ENCODE peak calls at places on chromosomes 16 and 17, in six cellular contexts. Z is breast epithelium, N is lower lobe of right lung, S is A549, C is pancreas, I is kidney. F is an unnamed sample.

GRCh38 chr16:67277999-67278772 is 1.1 kb upstream of the PLEKHG4 start:
- DNase-seq in C (no peak), I (peak; percentile 63), S (peak; percentile 18), Z (no peak), N (no peak), F (no peak)

GRCh38 chr17:57579245-57579644 is 165.9 kb downstream of the CCDC182 start:
- DNase-seq in N (no peak), C (no peak), I (peak; percentile 63), Z (no peak), S (no peak), F (no peak)

GRCh38 chr16:72129976-72130656 is 36.5 kb downstream of the DHX38 start:
- DNase-seq in C (no peak), S (no peak), N (no peak), I (no peak), Z (no peak), F (no peak)

GRCh38 chr16:85057948-85058347 is 30.4 kb downstream of the KIAA0513 start:
- DNase-seq in C (no peak), S (no peak), N (no peak), Z (no peak), I (no peak), F (no peak)

GRCh38 chr17:6637458-6637840 is 3.1 kb downstream of the KIAA0753 start:
- DNase-seq in I (no peak), S (no peak), N (no peak), C (no peak), Z (no peak), F (no peak)

GRCh38 chr17:54256530-54256929 is 433.8 kb downstream of the KIF2B start:
- DNase-seq in S (no peak), Z (no peak), N (no peak), I (no peak), C (no peak), F (no peak)

GRCh38 chr17:43517615-43518386 is 28.3 kb downstream of the ETV4 start:
- DNase-seq in Z (no peak), I (no peak), N (no peak), S (no peak), C (no peak), F (no peak)

GRCh38 chr16:1331712-1332617 is 1.5 kb upstream of the BAIAP3 start:
- DNase-seq in S (peak; percentile 94), N (peak; percentile 89), C (no peak), I (peak; percentile 94), Z (peak; percentile 83), F (peak; percentile 77)

GRCh38 chr17:64732336-64733006 is 70.4 kb upstream of the SMURF2 start:
- DNase-seq in I (peak; percentile 84), N (no peak), S (peak; percentile 57), C (no peak), Z (no peak), F (no peak)

GRCh38 chr16:22007509-22008214 is at the start of gene MOSMO:
- DNase-seq in S (peak; percentile 60), Z (peak; percentile 40), I (peak; percentile 88), N (peak; percentile 82), C (peak; percentile 89), F (peak; percentile 80)

GRCh38 chr17:77464988-77465357 is 324.2 kb downstream of the SEC14L1 start:
- DNase-seq in C (no peak), Z (no peak), S (no peak), I (no peak), N (no peak), F (no peak)
- H3K4me3 ChIP-seq in C (no peak overlapping the region), Z (no peak overlapping the region), S (no peak overlapping the region), I (no peak overlapping the region), N (peak overlapping the region; percentile 23), F (no peak overlapping the region)

DNA sequence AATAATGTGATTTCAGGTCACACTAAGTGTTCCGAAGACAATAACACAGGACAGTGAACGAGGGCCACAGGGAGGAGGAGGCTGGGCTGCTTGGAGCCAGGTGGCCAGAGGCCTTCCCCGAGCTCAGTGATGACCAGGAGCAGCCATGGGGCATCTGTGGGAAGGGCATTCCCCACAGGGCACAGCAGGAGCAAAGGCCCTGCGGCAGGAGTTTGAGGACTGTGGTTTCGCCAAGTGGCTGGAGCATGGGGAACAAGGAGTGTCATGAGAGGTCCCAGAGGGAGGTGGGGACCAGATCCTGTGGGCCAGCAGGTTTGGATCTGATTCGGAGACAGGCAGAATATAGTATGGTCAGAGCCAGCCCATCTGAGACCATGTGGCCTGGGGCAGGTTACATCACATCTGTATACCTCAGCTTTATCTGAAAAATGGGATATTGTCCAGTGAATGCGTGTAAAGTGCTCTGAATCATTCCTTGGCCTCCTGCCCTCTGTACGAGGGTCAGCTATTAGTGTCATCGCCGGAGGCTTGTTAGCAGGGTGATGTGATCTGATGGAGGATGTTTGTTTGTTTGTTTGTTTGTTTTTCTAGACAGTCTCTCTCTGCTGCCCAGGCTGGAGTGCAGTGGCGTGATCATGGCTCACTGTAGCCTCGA is 176.8 kb downstream of the KATNIP start:
- DNase-seq in C (no peak), S (no peak), Z (no peak), N (no peak), I (peak; percentile 46), F (no peak)
- H3K4me1 ChIP-seq in C (no peaks in the 10 kb centered on the region), S (no peaks in the 10 kb centered on the region), Z (no peaks in the 10 kb centered on the region), N (peaks cover 17% of the 10 kb centered on the region), I (peaks cover 11% of the 10 kb centered on the region), F (no peaks in the 10 kb centered on the region)

DNA sequence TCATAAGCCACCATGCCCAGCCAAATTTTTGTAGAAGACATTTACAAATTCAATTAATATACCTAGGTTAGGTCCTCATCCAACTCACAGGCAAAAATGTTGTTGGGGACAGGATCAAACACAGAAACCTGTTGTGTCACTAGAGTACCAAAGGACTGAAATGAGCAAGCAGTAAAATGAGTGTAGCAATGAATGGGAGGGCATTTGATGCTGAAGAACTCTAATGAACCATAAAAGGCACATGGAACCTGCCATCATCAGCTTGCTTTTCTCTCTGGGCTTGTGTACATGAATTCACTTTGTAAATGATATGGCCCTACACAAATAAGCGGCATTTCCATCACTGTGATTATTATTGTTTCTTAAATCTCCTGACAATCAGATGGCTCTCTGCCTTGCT is 17.8 kb downstream of the USP31 start:
- DNase-seq in C (no peak), I (no peak), N (no peak), S (no peak), Z (no peak), F (no peak)
- H3K27ac ChIP-seq in C (no peak overlapping the region), I (no peak overlapping the region), N (peak overlapping the region; percentile 59), S (no peak overlapping the region), Z (peak overlapping the region; percentile 63), F (no peak overlapping the region)

GRCh38 chr17:68581863-68582645 is 19.1 kb downstream of the FAM20A start:
- DNase-seq in I (no peak), Z (no peak), S (no peak), N (peak; percentile 63), C (no peak), F (no peak)

GRCh38 chr17:68576811-68577551 is 24.2 kb downstream of the FAM20A start:
- DNase-seq in C (no peak), Z (no peak), I (peak; percentile 77), S (no peak), N (no peak), F (no peak)

GRCh38 chr17:68578236-68578635 is 22.9 kb downstream of the FAM20A start:
- DNase-seq in S (no peak), Z (no peak), N (no peak), C (no peak), I (no peak), F (no peak)

GRCh38 chr17:68580236-68580903 is 20.8 kb downstream of the FAM20A start:
- DNase-seq in I (no peak), N (peak; percentile 72), S (no peak), C (no peak), Z (peak; percentile 35), F (no peak)

GRCh38 chr17:68579194-68579900 is 21.8 kb downstream of the FAM20A start:
- DNase-seq in I (no peak), S (no peak), N (no peak), C (no peak), Z (no peak), F (no peak)
- H3K4me3 ChIP-seq in I (no peak overlapping the region), S (no peak overlapping the region), N (no peak overlapping the region), C (no peak overlapping the region), Z (no peak overlapping the region), F (peak overlapping the region; percentile 6)

GRCh38 chr16:89096768-89097527 is 3.3 kb downstream of the ACSF3 start:
- DNase-seq in Z (no peak), S (no peak), I (no peak), N (no peak), C (no peak), F (no peak)
- H3K4me1 ChIP-seq in Z (peaks cover 8% of the 10 kb centered on the region), S (peaks cover 10% of the 10 kb centered on the region), I (peaks cover 12% of the 10 kb centered on the region), N (peaks cover 31% of the 10 kb centered on the region), C (peaks cover 13% of the 10 kb centered on the region), F (no peaks in the 10 kb centered on the region)